ENCODE peak calls at places on chromosomes 12 and 14, in eight cellular contexts. Z is heart right ventricle, R is fibroblast of pulmonary artery, Y is astrocyte of the spinal cord, G is GM23338, N is fibroblast of lung, M is NB4, C is IMR-90. U is an unnamed sample.

GRCh38 chr12:117362391-117362790 is 965 bp upstream of the NOS1 start:
- DNase-seq in Z (no peak), R (no peak), Y (no peak), G (no peak), N (no peak), M (no peak), C (no peak), U (no peak)

GRCh38 chr12:30582943-30583342 is 112.7 kb downstream of the IPO8 start:
- DNase-seq in Z (no peak), R (no peak), Y (no peak), G (no peak), N (peak; percentile 50), M (no peak), C (peak; percentile 2), U (no peak)

GRCh38 chr12:57051011-57051410 is 1.1 kb upstream of the MYO1A start:
- DNase-seq in Z (no peak), R (no peak), Y (no peak), G (no peak), N (no peak), M (no peak), C (no peak), U (no peak)

GRCh38 chr12:32533971-32534590 is 134.7 kb downstream of the FGD4 start:
- DNase-seq in Z (peak; percentile 53), R (peak; percentile 88), Y (peak; percentile 95), G (peak; percentile 52), N (peak; percentile 97), M (peak; percentile 79), C (peak; percentile 98), U (peak; percentile 98)

GRCh38 chr12:50248883-50249282 is 34.4 kb downstream of the LIMA1 start:
- DNase-seq in Z (no peak), R (no peak), Y (no peak), G (no peak), N (no peak), M (no peak), C (no peak), U (no peak)

GRCh38 chr14:48788771-48789170 is 797.4 kb downstream of the RPS29 start:
- DNase-seq in Z (no peak), R (peak; percentile 3), Y (no peak), G (no peak), N (no peak), M (no peak), C (no peak), U (no peak)

GRCh38 chr12:54984602-54985376 is at the start of gene TESPA1:
- DNase-seq in Z (peak; percentile 59), R (no peak), Y (no peak), G (no peak), N (no peak), M (peak; percentile 76), C (no peak), U (no peak)

GRCh38 chr12:122895757-122896636 is at the start of gene VPS37B:
- DNase-seq in Z (peak; percentile 83), R (peak; percentile 90), Y (peak; percentile 85), G (peak; percentile 85), N (peak; percentile 84), M (peak; percentile 90), C (peak; percentile 90), U (no peak)

GRCh38 chr12:88081247-88081646 is 52.0 kb upstream of the C12orf50 start:
- DNase-seq in Z (no peak), R (no peak), Y (no peak), G (no peak), N (no peak), M (no peak), C (no peak), U (no peak)

GRCh38 chr14:51546603-51547258 is 105.0 kb upstream of the FRMD6 start:
- DNase-seq in Z (no peak), R (no peak), Y (no peak), G (no peak), N (no peak), M (no peak), C (no peak), U (no peak)

GRCh38 chr14:36655963-36656768 is 5.5 kb upstream of the PAX9 start:
- DNase-seq in Z (no peak), R (no peak), Y (no peak), G (peak; percentile 91), N (no peak), M (peak; percentile 44), C (no peak), U (no peak)

GRCh38 chr14:101178184-101179072 is 274.9 kb upstream of the RTL1 start:
- DNase-seq in Z (no peak), R (no peak), Y (no peak), G (no peak), N (no peak), M (no peak), C (no peak), U (no peak)

DNA sequence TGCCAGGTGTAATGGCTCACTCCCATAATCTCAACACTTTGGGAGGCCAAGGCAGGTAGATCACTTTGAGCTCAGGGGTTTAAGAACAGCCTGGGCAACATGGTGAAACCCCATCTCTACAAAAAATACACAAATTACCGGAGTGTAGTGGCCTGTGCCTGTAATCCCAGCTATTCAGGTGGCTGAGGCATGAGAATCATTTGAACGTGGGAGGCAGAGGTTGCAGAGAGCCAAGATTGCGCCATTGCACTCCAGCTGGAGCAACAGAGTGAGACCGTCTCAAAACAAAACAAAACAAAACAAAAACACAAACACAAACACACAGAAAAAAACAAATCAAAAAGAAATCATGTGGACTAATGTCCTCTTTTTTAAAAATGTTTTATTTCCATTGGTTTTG is 104.4 kb downstream of the NUAK1 start:
- DNase-seq in Z (no peak), R (no peak), Y (no peak), G (no peak), N (no peak), M (no peak), C (no peak), U (no peak)
- TF ChIP-seq CTCF in Z (no peak), R (no peak), Y (no peak), G (no peak), N (no peak), M (no peak), C (no peak), U (no peak)

DNA sequence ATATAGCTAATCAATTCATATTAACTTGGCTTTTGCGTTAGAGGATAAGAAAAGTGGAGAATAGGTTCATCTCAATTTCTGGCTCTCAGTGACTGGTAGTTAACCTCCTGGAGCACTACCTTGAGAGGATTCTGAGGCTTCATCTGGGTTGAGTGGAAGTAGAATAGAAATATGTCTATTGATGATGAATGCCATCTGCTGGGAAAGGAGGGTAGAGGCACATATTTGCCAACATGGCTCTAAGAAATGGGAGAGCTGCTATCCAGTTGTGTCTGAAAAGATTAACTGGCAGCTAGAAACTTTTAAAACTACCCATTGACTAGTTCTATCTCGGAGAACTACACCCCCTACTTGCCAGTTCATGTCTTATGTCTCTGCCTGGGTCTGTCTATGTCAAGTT is 530.1 kb downstream of the NRXN3 start:
- DNase-seq in Z (no peak), R (no peak), Y (no peak), G (no peak), N (no peak), M (peak; percentile 4), C (no peak), U (no peak)
- TF ChIP-seq CTCF in Z (no peak), R (no peak), Y (no peak), G (no peak), N (no peak), M (no peak), C (no peak), U (no peak)

DNA sequence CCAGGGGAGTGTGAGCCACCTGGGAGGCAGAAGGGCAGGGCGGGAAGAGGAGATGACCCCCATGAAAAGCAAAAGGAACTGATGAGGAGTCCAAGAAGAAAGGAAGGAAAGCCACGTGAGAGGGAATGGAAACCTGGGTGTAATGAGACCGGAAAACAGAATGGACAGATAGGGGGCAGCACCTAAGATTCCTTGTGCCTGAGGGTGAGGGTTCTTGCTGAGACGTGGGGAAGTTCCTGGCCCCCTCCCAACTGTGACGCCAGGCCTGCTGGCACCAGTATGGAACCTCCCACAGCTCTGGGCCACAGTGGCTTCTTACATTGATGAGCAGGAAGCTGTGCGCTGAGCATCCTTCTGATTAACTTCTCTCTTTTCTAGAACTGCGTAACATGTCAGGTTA is 30.8 kb downstream of the TTC7B start:
- DNase-seq in Z (no peak), R (peak; percentile 51), Y (peak; percentile 12), G (peak; percentile 72), N (peak; percentile 27), M (peak; percentile 64), C (no peak), U (no peak)
- TF ChIP-seq CTCF in Z (peak; percentile 29), R (peak; percentile 24), Y (peak; percentile 14), G (peak; percentile 53), N (peak; percentile 10), M (peak; percentile 32), C (peak; percentile 8), U (no peak)

GRCh38 chr12:77686760-77687159 is 143.9 kb upstream of the NAV3 start:
- DNase-seq in Z (no peak), R (peak; percentile 33), Y (peak; percentile 49), G (peak; percentile 20), N (peak; percentile 23), M (peak; percentile 4), C (peak; percentile 34), U (no peak)
- TF ChIP-seq CTCF in Z (no peak), R (no peak), Y (peak; percentile 39), G (peak; percentile 48), N (peak; percentile 26), M (peak; percentile 9), C (peak; percentile 46), U (peak; percentile 16)

GRCh38 chr14:93736378-93737014 is 51.8 kb downstream of the PRIMA1 start:
- DNase-seq in Z (no peak), R (no peak), Y (no peak), G (peak; percentile 41), N (no peak), M (peak; percentile 15), C (no peak), U (no peak)
- TF ChIP-seq CTCF in Z (peak; percentile 58), R (no peak), Y (no peak), G (peak; percentile 45), N (no peak), M (peak; percentile 44), C (no peak), U (no peak)

DNA sequence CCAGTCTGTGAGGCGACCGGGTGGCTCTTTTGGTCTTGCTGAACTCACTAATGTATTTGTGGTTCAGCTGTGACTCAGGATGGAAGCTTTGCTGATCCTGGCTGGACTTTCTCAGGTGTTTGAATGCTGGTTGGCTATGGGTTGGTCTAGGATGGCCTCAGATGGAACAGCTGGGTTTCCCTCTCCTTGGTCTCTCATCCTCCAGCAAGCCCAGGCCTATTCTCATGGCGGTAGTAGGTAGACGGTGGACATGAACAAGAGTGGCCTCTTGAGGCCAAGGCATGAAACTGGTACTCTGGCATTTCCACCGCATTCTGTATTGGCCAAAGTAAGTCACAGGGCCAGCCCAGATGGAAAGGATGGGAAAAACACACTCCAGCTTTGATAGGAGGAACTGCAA is 11.8 kb upstream of the POLR3B start:
- DNase-seq in Z (peak; percentile 22), R (peak; percentile 72), Y (peak; percentile 68), G (peak; percentile 72), N (peak; percentile 64), M (peak; percentile 62), C (peak; percentile 40), U (no peak)
- TF ChIP-seq CTCF in Z (peak; percentile 48), R (peak; percentile 52), Y (peak; percentile 52), G (peak; percentile 66), N (peak; percentile 53), M (peak; percentile 68), C (peak; percentile 42), U (peak; percentile 36)